ENCODE peak calls at places on chromosomes 6 and 20, in four cellular contexts. One of them, this sample, is unnamed.
A peak's percentile ranks its signal among the peaks of the same experiment; 100 is the strongest.

GRCh38 chr6:40778918-40779317 is 191.8 kb upstream of the LRFN2 start:
- DNase-seq in GM12878: no peak
- DNase-seq in K562: no peak
- DNase-seq in A549: no peak
- DNase-seq in this sample: no peak

GRCh38 chr6:68967549-68968300 is 332.6 kb downstream of the ADGRB3 start:
- DNase-seq in GM12878: peak; percentile 12
- DNase-seq in K562: peak; percentile 72
- DNase-seq in A549: peak; percentile 34
- DNase-seq in this sample: peak; percentile 29

GRCh38 chr6:130843575-130844320 is 16.5 kb downstream of the SMLR1 start:
- DNase-seq in GM12878: peak; percentile 9
- DNase-seq in K562: no peak
- DNase-seq in A549: peak; percentile 18
- DNase-seq in this sample: peak; percentile 33

GRCh38 chr6:75874224-75874623 is 125.2 kb downstream of the MYO6 start:
- DNase-seq in GM12878: no peak
- DNase-seq in K562: no peak
- DNase-seq in A549: no peak
- DNase-seq in this sample: no peak

GRCh38 chr6:7594579-7595125 is 4.7 kb downstream of the SNRNP48 start:
- DNase-seq in GM12878: no peak
- DNase-seq in K562: no peak
- DNase-seq in A549: no peak
- DNase-seq in this sample: no peak

GRCh38 chr20:46930940-46931339 is 36.3 kb downstream of the EYA2 start:
- DNase-seq in GM12878: no peak
- DNase-seq in K562: no peak
- DNase-seq in A549: no peak
- DNase-seq in this sample: no peak

GRCh38 chr6:91081452-91082067 is 494.7 kb upstream of the MAP3K7 start:
- DNase-seq in GM12878: no peak
- DNase-seq in K562: peak; percentile 31
- DNase-seq in A549: peak; percentile 37
- DNase-seq in this sample: peak; percentile 52

GRCh38 chr6:75409928-75410327 is 83.7 kb downstream of the FILIP1 start:
- DNase-seq in GM12878: no peak
- DNase-seq in K562: no peak
- DNase-seq in A549: no peak
- DNase-seq in this sample: peak; percentile 66

GRCh38 chr6:148407372-148407771 is 64.7 kb downstream of the SASH1 start:
- DNase-seq in GM12878: no peak
- DNase-seq in K562: no peak
- DNase-seq in A549: peak; percentile 30
- DNase-seq in this sample: peak; percentile 97

GRCh38 chr6:144675231-144675861 is 390.2 kb downstream of the UTRN start:
- DNase-seq in GM12878: peak; percentile 24
- DNase-seq in K562: no peak
- DNase-seq in A549: no peak
- DNase-seq in this sample: peak; percentile 52

GRCh38 chr20:7841967-7842301 is 98.3 kb downstream of the HAO1 start:
- DNase-seq in GM12878: no peak
- DNase-seq in K562: no peak
- DNase-seq in A549: peak; percentile 85
- DNase-seq in this sample: peak; percentile 83

GRCh38 chr6:45743028-45743615 is 272.5 kb downstream of the CLIC5 start:
- DNase-seq in GM12878: no peak
- DNase-seq in K562: no peak
- DNase-seq in A549: no peak
- DNase-seq in this sample: no peak

GRCh38 chr6:15602144-15602543 is 60.7 kb downstream of the DTNBP1 start:
- DNase-seq in GM12878: no peak
- DNase-seq in K562: no peak
- DNase-seq in A549: no peak
- DNase-seq in this sample: no peak

GRCh38 chr6:25173951-25174474 is 105.2 kb upstream of the CARMIL1 start:
- DNase-seq in GM12878: no peak
- DNase-seq in K562: no peak
- DNase-seq in A549: peak; percentile 62
- DNase-seq in this sample: peak; percentile 99

GRCh38 chr6:439681-440167 is 48.2 kb downstream of the IRF4 start:
- DNase-seq in GM12878: no peak
- DNase-seq in K562: no peak
- DNase-seq in A549: no peak
- DNase-seq in this sample: no peak

GRCh38 chr20:17856024-17856564 is 112.5 kb downstream of the SNX5 start:
- DNase-seq in GM12878: peak; percentile 86
- DNase-seq in K562: no peak
- DNase-seq in A549: no peak
- DNase-seq in this sample: peak; percentile 28

GRCh38 chr20:47506850-47507249 is 5.2 kb downstream of the NCOA3 start:
- DNase-seq in GM12878: no peak
- DNase-seq in K562: no peak
- DNase-seq in A549: no peak
- DNase-seq in this sample: no peak

GRCh38 chr6:100633096-100633766 is 168.5 kb upstream of the SIM1 start:
- DNase-seq in GM12878: no peak
- DNase-seq in K562: no peak
- DNase-seq in A549: peak; percentile 84
- DNase-seq in this sample: peak; percentile 83

GRCh38 chr20:18057106-18057993 is at the start of gene OVOL2:
- DNase-seq in GM12878: no peak
- DNase-seq in K562: peak; percentile 16
- DNase-seq in A549: peak; percentile 39
- DNase-seq in this sample: no peak

GRCh38 chr6:157655139-157655538 is 167.9 kb upstream of the SNX9 start:
- DNase-seq in GM12878: no peak
- DNase-seq in K562: no peak
- DNase-seq in A549: no peak
- DNase-seq in this sample: no peak

GRCh38 chr6:119129148-119129967 is 50.9 kb upstream of the FAM184A start:
- DNase-seq in GM12878: no peak
- DNase-seq in K562: peak; percentile 57
- DNase-seq in A549: peak; percentile 60
- DNase-seq in this sample: peak; percentile 76

GRCh38 chr6:45423901-45424627 is 46.3 kb upstream of the SUPT3H start:
- DNase-seq in GM12878: no peak
- DNase-seq in K562: no peak
- DNase-seq in A549: no peak
- DNase-seq in this sample: no peak

DNA sequence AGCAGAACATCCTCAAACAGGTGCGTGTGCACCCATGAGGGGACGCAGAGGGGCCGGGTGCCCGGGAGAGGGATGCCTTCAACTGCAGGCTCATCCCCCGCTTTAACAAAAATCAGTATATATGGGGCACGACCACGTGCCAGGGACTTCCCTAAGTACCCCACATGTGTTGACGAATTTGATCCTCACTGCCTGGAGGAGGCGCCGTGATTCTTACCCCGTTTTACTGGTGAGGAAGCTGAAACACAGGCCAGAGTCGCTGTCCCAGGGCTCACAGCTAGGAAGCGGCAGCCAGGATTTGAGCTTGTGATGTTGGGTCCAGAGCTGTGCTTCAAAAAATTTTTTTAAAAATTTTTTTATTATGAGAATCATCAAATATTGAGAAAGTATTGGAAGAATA is 44.8 kb downstream of the ITPR3 start:
- DNase-seq in GM12878: no peak
- DNase-seq in K562: no peak
- DNase-seq in A549: no peak
- DNase-seq in this sample: no peak
- TF ChIP-seq BHLHE40 in GM12878: no peak
- TF ChIP-seq BHLHE40 in K562: no peak
- TF ChIP-seq BHLHE40 in A549: no peak
- TF ChIP-seq BHLHE40 in this sample: no peak

GRCh38 chr20:36145877-36146707 is 8.4 kb upstream of the EPB41L1 start:
- DNase-seq in GM12878: no peak
- DNase-seq in K562: no peak
- DNase-seq in A549: no peak
- DNase-seq in this sample: peak; percentile 44
- H3K27ac ChIP-seq in GM12878: no peak overlapping the region
- H3K27ac ChIP-seq in K562: no peak overlapping the region
- H3K27ac ChIP-seq in A549: no peak overlapping the region
- H3K27ac ChIP-seq in this sample: no peak overlapping the region

DNA sequence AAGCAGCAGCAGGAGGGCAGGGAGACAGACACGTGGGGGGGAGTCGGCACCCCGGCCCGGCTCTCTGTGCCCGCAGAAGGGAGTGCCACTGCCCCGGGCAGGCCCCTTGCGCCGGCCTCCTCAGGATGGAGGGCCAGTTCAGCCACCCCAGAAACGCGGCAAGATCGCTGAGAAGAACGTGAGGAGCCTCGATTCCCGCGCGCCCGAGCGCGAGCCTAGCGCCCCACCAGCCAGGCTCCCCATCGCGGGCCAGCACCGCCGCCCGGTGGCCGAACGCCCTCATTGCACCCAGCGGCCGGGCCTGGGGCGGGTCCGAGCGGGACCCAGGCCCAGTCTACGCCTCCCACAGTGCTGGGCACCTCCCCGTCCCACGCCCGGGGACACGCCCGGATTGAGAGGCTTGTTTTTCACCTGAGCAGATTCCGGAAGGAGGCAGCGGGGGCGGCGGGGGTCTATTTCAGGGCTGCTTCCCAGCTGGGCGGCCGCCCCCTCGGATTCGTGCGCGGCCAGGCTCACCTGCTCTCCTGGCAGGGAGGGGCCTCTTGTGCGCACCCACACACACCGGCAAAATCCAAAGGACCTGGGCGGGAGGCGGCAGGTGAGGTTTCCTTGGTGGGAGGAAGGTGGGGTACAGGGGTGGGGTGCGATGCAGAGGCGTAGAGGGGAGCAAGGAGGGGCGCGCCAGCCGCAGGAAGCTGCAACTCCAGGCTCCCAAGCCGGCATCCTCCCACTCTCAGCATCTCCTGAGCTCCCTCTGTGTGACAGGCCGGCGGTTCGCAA is 9.0 kb upstream of the GRM4 start:
- DNase-seq in GM12878: no peak
- DNase-seq in K562: peak; percentile 97
- DNase-seq in A549: peak; percentile 22
- DNase-seq in this sample: peak; percentile 26
- TF ChIP-seq RCOR1 in GM12878: no peak
- TF ChIP-seq RCOR1 in K562: no peak
- TF ChIP-seq RCOR1 in A549: no peak
- TF ChIP-seq RCOR1 in this sample: no peak

DNA sequence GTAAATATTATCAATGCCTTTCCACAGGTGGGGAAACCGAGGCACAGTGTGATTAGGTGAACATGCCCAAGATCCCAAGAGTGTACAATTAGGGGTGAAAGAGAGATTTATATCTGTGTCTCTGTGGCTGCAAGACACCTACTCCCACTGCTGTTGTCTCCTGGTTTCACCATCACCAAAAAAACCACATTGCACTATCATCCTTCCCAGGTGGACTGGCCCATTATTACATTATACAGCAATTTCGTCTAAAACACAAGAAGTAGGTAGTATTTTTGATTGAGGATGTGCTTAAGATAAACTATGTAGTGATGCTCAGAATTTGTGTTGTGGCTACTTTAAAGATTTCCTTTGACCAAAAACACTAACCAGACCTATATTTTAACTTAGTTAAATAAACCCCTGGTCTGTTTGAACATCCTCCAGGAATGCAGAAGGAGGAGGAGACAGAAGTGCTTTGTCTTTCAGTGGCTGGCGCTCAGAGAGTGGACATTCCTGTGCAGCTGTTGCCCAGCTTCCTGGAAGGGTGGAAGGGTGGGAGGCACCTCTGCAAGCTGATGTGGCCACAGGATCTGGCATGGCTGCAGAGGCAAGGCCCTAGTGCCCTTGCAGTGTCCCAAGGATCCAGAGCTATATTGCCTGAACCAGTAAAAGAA is 23.8 kb downstream of the DCBLD1 start:
- DNase-seq in GM12878: no peak
- DNase-seq in K562: no peak
- DNase-seq in A549: peak; percentile 42
- DNase-seq in this sample: peak; percentile 83
- TF ChIP-seq BHLHE40 in GM12878: no peak
- TF ChIP-seq BHLHE40 in K562: no peak
- TF ChIP-seq BHLHE40 in A549: no peak
- TF ChIP-seq BHLHE40 in this sample: no peak